ENCODE peak calls at places on chromosomes 13 and 19, in seven cellular contexts. I, L, Q, W, N, V and R are unnamed samples.

GRCh38 chr13:71703145-71703544 is 163.9 kb downstream of the DACH1 start:
- DNase-seq in L (no peak), Q (no peak), N (no peak), I (no peak), V (no peak), W (no peak), R (no peak)

GRCh38 chr13:34152996-34153395 is 335.0 kb downstream of the RFC3 start:
- DNase-seq in W (no peak), L (no peak), I (no peak), N (no peak), V (no peak), Q (no peak), R (no peak)

GRCh38 chr19:46416077-46416709 is 2.8 kb upstream of the CCDC8 start:
- DNase-seq in V (peak), L (peak), N (peak), I (no peak), W (peak), Q (no peak), R (peak)

GRCh38 chr13:25859528-25859927 is 192.3 kb downstream of the SHISA2 start:
- DNase-seq in N (no peak), V (no peak), Q (no peak), L (no peak), W (no peak), I (no peak), R (no peak)

GRCh38 chr19:30395283-30395682 is 23.1 kb downstream of the ZNF536 start:
- DNase-seq in W (no peak), N (no peak), I (no peak), Q (no peak), V (no peak), L (no peak), R (no peak)

GRCh38 chr13:94617389-94618000 is 15.8 kb downstream of the GPR180 start:
- DNase-seq in V (no peak), I (peak), Q (no peak), N (no peak), L (no peak), W (no peak), R (no peak)

GRCh38 chr13:95191821-95192220 is 109.4 kb downstream of the ABCC4 start:
- DNase-seq in N (peak), W (peak), Q (peak), L (peak), I (peak), V (peak), R (peak)

GRCh38 chr19:54148158-54148557 is 10.6 kb downstream of the CNOT3 start:
- DNase-seq in Q (no peak), I (no peak), L (no peak), V (no peak), N (no peak), W (no peak), R (no peak)

GRCh38 chr13:94716016-94716415 is 3.7 kb upstream of the SOX21 start:
- DNase-seq in Q (no peak), W (no peak), I (no peak), V (no peak), N (no peak), L (no peak), R (no peak)